ENCODE peak calls at places on chromosomes 7 and 10, in four cellular contexts. A, L, H and R are unnamed samples.
A peak's percentile ranks its signal among the peaks of the same experiment; 100 is the strongest.

GRCh38 chr10:71326464-71326881 is 7.4 kb downstream of the SLC29A3 start:
- DNase-seq in L (no peak), A (no peak), H (no peak), R (no peak)

GRCh38 chr7:1204460-1204859 is 28.2 kb upstream of the UNCX start:
- DNase-seq in A (no peak), L (no peak), H (no peak), R (no peak)

GRCh38 chr10:124575107-124576035 is 113.7 kb downstream of the LHPP start:
- DNase-seq in A (peak; percentile 34), H (no peak), L (no peak), R (no peak)

GRCh38 chr10:11345224-11346054 is 266.0 kb downstream of the USP6NL start:
- DNase-seq in H (no peak), A (peak; percentile 65), L (no peak), R (peak; percentile 14)

GRCh38 chr10:119315128-119316001 is 108.0 kb downstream of the GRK5 start:
- DNase-seq in H (peak; percentile 94), L (no peak), A (no peak), R (peak; percentile 84)

GRCh38 chr10:133388973-133389818 is 4.8 kb upstream of the MTG1 start:
- DNase-seq in H (no peak), A (peak; percentile 49), L (no peak), R (no peak)

GRCh38 chr7:120684463-120684862 is 173.5 kb downstream of the TSPAN12 start:
- DNase-seq in L (no peak), A (no peak), H (no peak), R (no peak)

GRCh38 chr10:116852246-116852645 is 2.9 kb downstream of the ENO4 start:
- DNase-seq in L (no peak), H (no peak), A (no peak), R (no peak)

GRCh38 chr10:70649526-70649925 is 22.8 kb upstream of the ADAMTS14 start:
- DNase-seq in H (peak; percentile 60), L (no peak), A (no peak), R (no peak)

GRCh38 chr7:21568762-21569161 is 25.9 kb downstream of the DNAH11 start:
- DNase-seq in L (no peak), H (peak; percentile 17), A (no peak), R (no peak)

GRCh38 chr10:3014968-3015367 is 52.4 kb upstream of the PFKP start:
- DNase-seq in L (no peak), A (no peak), H (peak; percentile 23), R (no peak)

GRCh38 chr10:61283489-61284221 is 169.5 kb downstream of the TMEM26 start:
- DNase-seq in A (no peak), L (no peak), H (no peak), R (no peak)

GRCh38 chr7:72444023-72444776 is 32.1 kb upstream of the CALN1 start:
- DNase-seq in L (no peak), H (no peak), A (no peak), R (no peak)

GRCh38 chr7:31695856-31696255 is 8.8 kb downstream of the PPP1R17 start:
- DNase-seq in L (no peak), H (no peak), A (no peak), R (no peak)

GRCh38 chr10:91201213-91201996 is 19.1 kb upstream of the PCGF5 start:
- DNase-seq in H (no peak), L (no peak), A (no peak), R (no peak)

GRCh38 chr7:41886906-41887311 is 184.0 kb upstream of the INHBA start:
- DNase-seq in A (no peak), H (peak; percentile 95), L (no peak), R (no peak)

GRCh38 chr7:106061301-106061979 is 50.7 kb downstream of the SYPL1 start:
- DNase-seq in A (no peak), L (no peak), H (no peak), R (no peak)

GRCh38 chr7:37901890-37902524 is 14.6 kb downstream of the SFRP4 start:
- DNase-seq in A (no peak), H (peak; percentile 36), L (no peak), R (no peak)

GRCh38 chr7:157224627-157225026 is 85.9 kb downstream of the UBE3C start:
- DNase-seq in L (no peak), A (no peak), H (peak; percentile 68), R (no peak)

GRCh38 chr10:64733980-64734379 is 1212.8 kb downstream of the REEP3 start:
- DNase-seq in L (no peak), H (peak; percentile 45), A (no peak), R (no peak)

GRCh38 chr7:27160147-27160545 is 3.7 kb upstream of the HOXA7 start:
- DNase-seq in H (no peak), A (no peak), L (no peak), R (no peak)

GRCh38 chr7:27158436-27159277 is 2.2 kb upstream of the HOXA7 start:
- DNase-seq in A (no peak), L (no peak), H (no peak), R (no peak)

GRCh38 chr7:27157717-27158431 is 1.4 kb upstream of the HOXA7 start:
- DNase-seq in L (no peak), A (no peak), H (no peak), R (no peak)

GRCh38 chr7:27160546-27161213 is 4.2 kb upstream of the HOXA7 start:
- DNase-seq in A (peak; percentile 93), L (peak; percentile 87), H (peak; percentile 84), R (no peak)

GRCh38 chr7:27159278-27160146 is 3.0 kb upstream of the HOXA7 start:
- DNase-seq in L (no peak), A (no peak), H (no peak), R (no peak)
- H3K4me3 ChIP-seq in L (peak overlapping the region; percentile 65), A (peak overlapping the region; percentile 63), H (no peak overlapping the region), R (peak overlapping the region; percentile 76)

GRCh38 chr7:151177310-151177709 is 9.7 kb downstream of the ASB10 start:
- DNase-seq in H (no peak), A (no peak), L (no peak), R (no peak)

GRCh38 chr7:151176401-151176800 is 8.9 kb upstream of the GBX1 start:
- DNase-seq in A (no peak), H (no peak), L (no peak), R (no peak)

GRCh38 chr7:151175047-151175792 is 7.7 kb upstream of the GBX1 start:
- DNase-seq in H (no peak), L (no peak), A (no peak), R (no peak)

GRCh38 chr7:151174246-151175046 is 7.0 kb upstream of the GBX1 start:
- DNase-seq in H (no peak), A (no peak), L (no peak), R (no peak)

DNA sequence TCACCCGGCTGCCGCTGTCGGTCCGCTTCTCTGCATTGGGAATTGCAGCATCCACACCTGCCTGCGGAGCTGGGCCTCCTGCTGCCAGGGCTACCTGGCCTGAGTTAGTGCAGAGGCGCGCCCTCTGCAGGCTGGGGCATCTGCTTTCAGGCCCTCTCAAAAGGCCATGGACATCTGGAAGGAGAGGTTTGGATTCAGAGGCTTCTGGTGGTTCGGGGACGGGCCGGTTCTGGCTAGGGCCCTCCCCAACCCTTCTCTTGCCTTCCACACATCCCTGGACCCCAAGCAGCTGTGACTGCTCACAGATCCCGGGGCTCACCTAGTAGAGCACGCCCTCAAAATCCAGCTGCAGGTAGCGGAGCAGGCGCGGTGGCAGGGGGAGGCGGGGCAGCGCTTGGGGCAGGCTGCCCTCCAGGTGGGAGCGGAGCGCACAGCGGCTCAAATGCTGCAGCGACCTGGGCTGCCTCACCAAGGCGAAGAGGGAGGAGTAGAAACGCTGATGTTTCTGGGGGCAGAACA is 8.4 kb upstream of the GBX1 start:
- DNase-seq in H (no peak), L (no peak), A (no peak), R (no peak)
- TF ChIP-seq CTCF in H (no peak), L (no peak), A (no peak), R (no peak)

GRCh38 chr7:87451187-87451586 is 24.3 kb downstream of the ABCB4 start:
- DNase-seq in H (no peak), L (no peak), A (no peak), R (no peak)

GRCh38 chr7:87448427-87448826 is 27.1 kb downstream of the ABCB4 start:
- DNase-seq in H (no peak), A (no peak), L (no peak), R (peak; percentile 4)

GRCh38 chr7:87450706-87451105 is 24.8 kb downstream of the ABCB4 start:
- DNase-seq in H (no peak), L (no peak), A (no peak), R (no peak)

GRCh38 chr7:87445897-87446296 is 29.6 kb downstream of the ABCB4 start:
- DNase-seq in H (no peak), A (no peak), L (no peak), R (no peak)

GRCh38 chr7:87447251-87447650 is 28.2 kb downstream of the ABCB4 start:
- DNase-seq in L (no peak), A (no peak), H (no peak), R (no peak)
- H3K36me3 ChIP-seq in L (no peaks in the 10 kb centered on the region), A (no peaks in the 10 kb centered on the region), H (no peaks in the 10 kb centered on the region), R (no peaks in the 10 kb centered on the region)

GRCh38 chr7:117873056-117873932 is at the start of gene CTTNBP2:
- DNase-seq in L (peak; percentile 28), A (peak; percentile 59), H (peak; percentile 64), R (no peak)
- H3K4me3 ChIP-seq in L (peak within 1 kb of the TSS; percentile 76), A (peak within 1 kb of the TSS; percentile 69), H (peak within 1 kb of the TSS; percentile 90), R (peak within 1 kb of the TSS; percentile 90)

GRCh38 chr7:4738711-4739527 is 36.5 kb upstream of the AP5Z1 start:
- DNase-seq in H (peak; percentile 91), L (no peak), A (no peak), R (peak; percentile 79)
- TF ChIP-seq CTCF in H (peak; percentile 18), L (no peak), A (no peak), R (peak; percentile 11)

DNA sequence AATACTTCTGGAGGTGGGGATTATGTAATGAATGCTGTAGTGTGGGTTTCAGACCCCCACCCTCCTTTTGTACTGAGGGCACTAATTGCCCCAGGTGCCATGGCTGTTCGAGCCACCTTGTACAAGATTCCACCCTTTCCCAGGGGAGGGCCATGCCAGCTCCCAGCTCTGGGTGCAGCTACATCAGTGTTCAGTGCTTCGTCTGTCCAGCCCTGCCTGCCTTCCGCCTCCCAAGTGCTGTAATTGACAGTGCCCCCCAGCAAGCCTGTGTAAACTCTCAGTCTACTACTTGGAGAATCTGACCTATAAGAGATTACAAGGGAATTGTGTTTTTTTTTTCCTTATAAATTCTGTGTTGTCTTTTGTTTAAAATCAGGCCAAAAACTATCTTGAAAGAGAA is 33.0 kb downstream of the GTF2I start:
- DNase-seq in A (no peak), H (no peak), L (no peak), R (no peak)
- H3K36me3 ChIP-seq in A (peaks cover 67% of the 10 kb centered on the region), H (peaks cover 7% of the 10 kb centered on the region), L (peaks cover 10% of the 10 kb centered on the region), R (peaks cover 1% of the 10 kb centered on the region)